ENCODE peak calls at places on chromosomes 13 and 19, in five cellular contexts. V, Q, S, I and K are unnamed samples.

GRCh38 chr13:31909889-31910551 is 121.6 kb upstream of the FRY start:
- DNase-seq in V (no peak), Q (peak), S (peak), I (peak), K (peak)

GRCh38 chr13:87094646-87095045 is 576.5 kb upstream of the SLITRK5 start:
- DNase-seq in V (no peak), Q (no peak), S (no peak), I (no peak), K (no peak)

GRCh38 chr13:51643882-51644281 is 59.6 kb downstream of the WDFY2 start:
- DNase-seq in V (no peak), Q (no peak), S (peak), I (peak), K (no peak)

GRCh38 chr19:15417699-15418098 is 1.1 kb downstream of the AKAP8L start:
- DNase-seq in V (no peak), Q (no peak), S (no peak), I (peak), K (no peak)

GRCh38 chr13:22102237-22102636 is 431.4 kb downstream of the FGF9 start:
- DNase-seq in V (no peak), Q (no peak), S (no peak), I (no peak), K (no peak)

GRCh38 chr13:113557013-113557412 is 27.5 kb upstream of the TFDP1 start:
- DNase-seq in V (no peak), Q (no peak), S (no peak), I (no peak), K (no peak)

GRCh38 chr13:76929320-76929719 is 19.0 kb upstream of the ACOD1 start:
- DNase-seq in V (no peak), Q (no peak), S (no peak), I (no peak), K (no peak)

GRCh38 chr13:43983373-43983772 is 103.7 kb downstream of the LACC1 start:
- DNase-seq in V (no peak), Q (no peak), S (no peak), I (no peak), K (no peak)

GRCh38 chr19:28074773-28075172 is 1138.2 kb downstream of the UQCRFS1 start:
- DNase-seq in V (no peak), Q (peak), S (no peak), I (no peak), K (no peak)

GRCh38 chr13:26589754-26590153 is 32.3 kb downstream of the WASF3 start:
- DNase-seq in V (no peak), Q (no peak), S (no peak), I (peak), K (no peak)

GRCh38 chr13:107765724-107766436 is 449.5 kb downstream of the LIG4 start:
- DNase-seq in V (no peak), Q (no peak), S (no peak), I (peak), K (peak)

GRCh38 chr19:12786149-12786870 is 5.0 kb upstream of the JUNB start:
- DNase-seq in V (no peak), Q (no peak), S (no peak), I (no peak), K (peak)

GRCh38 chr19:32123355-32123940 is 222.0 kb upstream of the ZNF507 start:
- DNase-seq in V (no peak), Q (no peak), S (no peak), I (no peak), K (no peak)

GRCh38 chr19:28920269-28921066 is 292.5 kb downstream of the UQCRFS1 start:
- DNase-seq in V (peak), Q (no peak), S (no peak), I (no peak), K (no peak)

GRCh38 chr13:47553329-47553977 is 447.6 kb downstream of the SUCLA2 start:
- DNase-seq in V (peak), Q (no peak), S (no peak), I (no peak), K (no peak)

GRCh38 chr13:49586717-49587116 is 1.4 kb upstream of the RCBTB1 start:
- DNase-seq in V (no peak), Q (no peak), S (no peak), I (no peak), K (no peak)

GRCh38 chr19:2631213-2631821 is 71.2 kb downstream of the GNG7 start:
- DNase-seq in V (no peak), Q (no peak), S (no peak), I (peak), K (no peak)

GRCh38 chr13:28316129-28316528 is 177.8 kb downstream of the PAN3 start:
- DNase-seq in V (no peak), Q (no peak), S (no peak), I (no peak), K (no peak)

GRCh38 chr13:43895940-43896339 is 16.2 kb downstream of the LACC1 start:
- DNase-seq in V (no peak), Q (no peak), S (no peak), I (no peak), K (no peak)

GRCh38 chr13:102930566-102930965 is 84.7 kb downstream of the ERCC5 start:
- DNase-seq in V (no peak), Q (peak), S (no peak), I (no peak), K (no peak)

GRCh38 chr13:51793570-51794273 is 10.2 kb downstream of the DHRS12 start:
- DNase-seq in V (no peak), Q (peak), S (peak), I (peak), K (no peak)

GRCh38 chr19:1468274-1469199 is 10.5 kb downstream of the C19orf25 start:
- DNase-seq in V (no peak), Q (no peak), S (no peak), I (no peak), K (no peak)

GRCh38 chr13:20702945-20703784 is at the start of gene IL17D:
- DNase-seq in V (no peak), Q (no peak), S (no peak), I (peak), K (peak)

GRCh38 chr19:38378866-38379265 is 4.5 kb downstream of the PSMD8 start:
- DNase-seq in V (no peak), Q (no peak), S (no peak), I (no peak), K (no peak)

GRCh38 chr19:11560404-11560988 is 1.5 kb upstream of the ELOF1 start:
- DNase-seq in V (no peak), Q (peak), S (peak), I (peak), K (peak)

GRCh38 chr13:21913010-21913409 is 242.1 kb downstream of the FGF9 start:
- DNase-seq in V (no peak), Q (no peak), S (peak), I (no peak), K (no peak)

GRCh38 chr19:39696418-39696817 is 7.9 kb upstream of the LGALS14 start:
- DNase-seq in V (no peak), Q (no peak), S (no peak), I (no peak), K (no peak)

GRCh38 chr13:114259974-114260373 is 21.4 kb upstream of the UPF3A start:
- DNase-seq in V (no peak), Q (peak), S (no peak), I (no peak), K (no peak)

GRCh38 chr19:18418725-18419194 is 438 bp upstream of the SSBP4 start:
- DNase-seq in V (no peak), Q (no peak), S (no peak), I (no peak), K (no peak)

GRCh38 chr13:101492251-101492910 is 39.9 kb downstream of the ITGBL1 start:
- DNase-seq in V (no peak), Q (no peak), S (no peak), I (peak), K (no peak)

GRCh38 chr13:58964048-58964447 is 1199.7 kb downstream of the DIAPH3 start:
- DNase-seq in V (no peak), Q (no peak), S (no peak), I (no peak), K (no peak)

GRCh38 chr13:107457686-107458085 is 757.6 kb downstream of the LIG4 start:
- DNase-seq in V (no peak), Q (no peak), S (no peak), I (peak), K (no peak)

DNA sequence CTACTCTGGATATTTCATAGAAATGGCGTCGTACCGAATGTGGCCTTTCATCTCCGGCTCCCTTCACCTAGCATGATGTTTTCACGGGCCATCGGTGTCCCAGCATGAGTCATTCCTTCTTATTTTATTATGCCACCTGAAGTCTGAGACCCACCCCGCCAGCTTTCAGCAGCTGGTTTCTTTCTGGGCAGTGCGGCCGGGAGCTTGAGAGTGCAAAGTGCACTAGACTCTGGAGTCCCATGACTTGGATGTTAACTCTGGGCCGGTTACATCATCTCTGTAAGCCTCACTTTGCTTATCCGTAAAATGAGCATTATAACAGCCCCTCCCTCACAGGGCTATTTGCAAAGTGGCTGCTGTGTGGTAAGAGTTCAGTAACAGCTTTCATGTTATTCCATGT is 5.8 kb upstream of the KMT5C start:
- DNase-seq in V (no peak), Q (no peak), S (no peak), I (no peak), K (no peak)
- H3K9ac ChIP-seq in V (no peak), Q (no peak), S (no peak), I (no peak), K (no peak)

GRCh38 chr13:23667750-23668149 is 97.5 kb downstream of the TNFRSF19 start:
- DNase-seq in V (no peak), Q (no peak), S (no peak), I (no peak), K (no peak)
- TF ChIP-seq MAX in V (peak), Q (no peak), S (no peak), I (no peak), K (no peak)

GRCh38 chr19:50358483-50359431 is 6.7 kb downstream of the NAPSA start:
- DNase-seq in V (no peak), Q (peak), S (no peak), I (peak), K (peak)
- H3K9ac ChIP-seq in V (no peak), Q (peak), S (no peak), I (no peak), K (no peak)

DNA sequence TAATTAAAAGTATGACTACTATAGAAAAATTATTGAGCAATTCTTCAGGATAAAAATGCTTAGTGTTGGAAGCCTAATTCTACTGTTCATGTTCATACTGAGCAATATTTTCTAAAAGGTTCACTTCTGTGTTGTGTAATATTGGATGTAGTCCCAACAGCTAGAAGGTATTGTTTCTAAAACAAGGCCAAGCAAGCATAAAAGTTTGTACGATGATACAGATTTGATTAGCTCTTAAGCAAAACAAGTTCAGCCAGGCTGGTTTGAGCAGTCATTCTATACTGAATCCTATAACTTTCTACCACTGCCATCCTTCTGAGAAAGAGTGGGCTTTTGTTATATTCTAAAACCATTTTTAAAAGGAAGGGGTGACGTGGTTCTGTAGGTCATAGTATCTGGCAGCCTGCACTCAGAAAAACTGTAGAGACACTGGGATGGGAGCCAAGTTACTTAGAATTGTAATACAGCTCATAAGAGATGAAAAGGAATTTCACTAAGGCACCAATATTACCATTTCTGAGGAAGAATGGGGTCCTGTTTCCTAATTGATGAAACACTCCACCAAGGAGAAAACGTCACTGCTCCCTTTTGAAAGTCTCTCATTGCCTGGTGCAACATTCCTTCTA is 275.0 kb upstream of the DACH1 start:
- DNase-seq in V (no peak), Q (no peak), S (no peak), I (peak), K (no peak)
- TF ChIP-seq MAX in V (no peak), Q (no peak), S (no peak), I (no peak), K (no peak)

DNA sequence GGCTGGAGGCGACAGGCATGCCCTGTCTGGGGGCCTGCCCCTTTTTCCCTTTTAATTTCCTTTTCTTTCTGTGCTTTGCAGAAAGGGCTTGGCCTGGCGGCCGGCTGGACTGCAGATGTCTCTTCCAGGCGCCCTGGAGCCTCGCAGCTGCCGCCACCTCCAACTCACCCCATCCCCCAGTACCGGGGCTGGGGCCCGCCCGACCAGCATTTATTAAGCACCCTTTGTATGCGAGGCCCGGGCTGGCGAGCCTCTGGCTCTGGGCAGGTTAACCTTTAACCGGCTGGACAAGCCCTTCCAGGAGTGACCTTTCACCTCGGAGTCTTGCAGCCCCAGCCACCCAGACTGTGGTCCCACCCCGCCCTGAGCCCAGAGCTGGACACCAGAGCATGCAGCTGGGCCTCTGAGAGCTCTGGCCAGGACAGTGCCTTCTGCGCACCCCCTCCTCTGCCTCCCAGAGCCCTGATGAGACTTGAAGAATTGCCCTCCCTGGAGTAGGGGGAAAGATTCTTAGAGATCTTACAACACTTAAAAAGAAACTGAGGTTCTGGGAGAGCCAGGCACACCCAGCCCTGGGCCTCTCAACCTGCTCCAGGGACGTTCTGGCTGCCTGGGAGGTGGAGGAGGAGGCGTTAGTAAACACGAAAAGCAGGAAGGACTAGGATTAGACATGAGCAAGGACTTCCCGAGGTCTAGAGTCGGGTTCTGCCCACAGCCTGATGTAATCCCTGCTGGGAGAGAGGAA is 1.1 kb upstream of the NR2F6 start:
- DNase-seq in V (no peak), Q (no peak), S (no peak), I (no peak), K (peak)
- H3K9ac ChIP-seq in V (no peak), Q (peak), S (peak), I (peak), K (peak)

GRCh38 chr13:72166102-72166660 is 299.2 kb upstream of the DACH1 start:
- DNase-seq in V (no peak), Q (no peak), S (no peak), I (peak), K (no peak)
- TF ChIP-seq MAX in V (no peak), Q (no peak), S (no peak), I (no peak), K (no peak)

DNA sequence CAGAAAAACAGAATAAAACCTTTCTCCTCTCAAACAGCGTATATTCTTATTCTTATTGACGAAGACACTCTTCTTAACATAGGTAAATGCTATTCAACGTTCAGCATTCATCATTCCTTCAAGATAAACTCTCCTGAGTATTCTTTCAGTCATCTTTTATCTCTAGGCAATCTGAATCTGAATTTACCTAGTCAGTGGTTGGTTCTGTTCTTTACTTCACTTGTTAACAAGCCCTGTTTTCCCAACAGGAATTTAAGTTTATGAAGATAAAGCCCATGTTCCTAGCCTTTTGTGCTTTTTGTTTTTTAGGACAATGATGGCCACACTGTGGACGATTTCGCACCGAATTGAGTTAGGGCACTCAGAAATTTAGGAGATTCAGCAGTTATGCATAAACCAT is 3.2 kb downstream of the ELF1 start:
- DNase-seq in V (no peak), Q (no peak), S (no peak), I (no peak), K (no peak)
- H3K9ac ChIP-seq in V (no peak), Q (peak), S (no peak), I (no peak), K (no peak)